ENCODE peak calls at places on chromosomes 2 and 18, in seven cellular contexts. E, Q, R, F, T, A and W are unnamed samples.

GRCh38 chr2:217790195-217790594 is 212.6 kb downstream of the TNS1 start:
- DNase-seq in R (no peak), Q (no peak), F (no peak), A (no peak), E (no peak), T (no peak), W (no peak)

GRCh38 chr2:102064679-102065674 is 73.2 kb downstream of the IL1R2 start:
- DNase-seq in T (no peak), A (no peak), Q (peak), E (no peak), R (no peak), F (no peak), W (no peak)

GRCh38 chr2:236636261-236636660 is 66.6 kb downstream of the ACKR3 start:
- DNase-seq in A (peak), R (no peak), Q (no peak), F (no peak), E (no peak), T (no peak), W (no peak)

GRCh38 chr18:74944676-74945075 is 264.3 kb downstream of the PTGR3 start:
- DNase-seq in E (no peak), A (no peak), F (no peak), Q (no peak), T (no peak), R (no peak), W (no peak)

GRCh38 chr2:235171511-235172130 is 219.8 kb downstream of the SH3BP4 start:
- DNase-seq in R (no peak), Q (peak), A (no peak), F (no peak), E (peak), T (peak), W (no peak)

GRCh38 chr2:142596334-142597088 is 281.0 kb upstream of the KYNU start:
- DNase-seq in R (no peak), F (no peak), Q (no peak), E (no peak), A (no peak), T (no peak), W (no peak)

GRCh38 chr2:96867756-96868554 is 1.9 kb downstream of the SEMA4C start:
- DNase-seq in Q (no peak), E (no peak), A (no peak), T (no peak), R (no peak), F (no peak), W (no peak)

GRCh38 chr18:7921938-7922587 is 354.9 kb downstream of the PTPRM start:
- DNase-seq in E (no peak), Q (no peak), T (peak), F (no peak), R (no peak), A (peak), W (no peak)

GRCh38 chr2:232908695-232909094 is 38.6 kb downstream of the SNORC start:
- DNase-seq in F (no peak), E (no peak), A (no peak), R (no peak), T (no peak), Q (no peak), W (no peak)

GRCh38 chr2:538646-539045 is 138.6 kb downstream of the TMEM18 start:
- DNase-seq in R (no peak), T (no peak), F (no peak), Q (no peak), E (no peak), A (no peak), W (no peak)

GRCh38 chr2:96090527-96090926 is 25.8 kb downstream of the ADRA2B start:
- DNase-seq in A (no peak), F (no peak), Q (no peak), R (no peak), T (no peak), E (no peak), W (no peak)

GRCh38 chr18:59898093-59898492 is 1.7 kb upstream of the PMAIP1 start:
- DNase-seq in A (no peak), E (no peak), T (no peak), F (no peak), Q (no peak), R (no peak), W (no peak)